ENCODE peak calls at places on chromosomes 5 and 9, in eight cellular contexts. N, L, J, X, W, C, D and B are unnamed samples.

GRCh38 chr5:113264061-113264460 is 170.7 kb downstream of the TSSK1B start:
- DNase-seq in N (no peak), L (peak; percentile 85), J (no peak), X (no peak), W (no peak), C (no peak), D (no peak), B (no peak)

GRCh38 chr5:173448856-173449255 is 120.6 kb upstream of the STC2 start:
- DNase-seq in N (no peak), L (no peak), J (no peak), X (no peak), W (no peak), C (no peak), D (no peak), B (no peak)

GRCh38 chr9:129996161-129996849 is 46.7 kb downstream of the FNBP1 start:
- DNase-seq in N (no peak), L (peak; percentile 31), J (no peak), X (peak; percentile 45), W (no peak), C (no peak), D (no peak), B (no peak)

GRCh38 chr5:109718216-109718615 is 28.5 kb downstream of the MAN2A1 start:
- DNase-seq in N (no peak), L (no peak), J (no peak), X (no peak), W (no peak), C (no peak), D (no peak), B (no peak)

GRCh38 chr9:125233678-125234077 is 7.5 kb downstream of the HSPA5 start:
- DNase-seq in N (peak; percentile 66), L (peak; percentile 93), J (no peak), X (no peak), W (no peak), C (no peak), D (no peak), B (no peak)

GRCh38 chr5:123035950-123036390 is 555 bp downstream of the PPIC start:
- DNase-seq in N (peak; percentile 70), L (peak; percentile 63), J (peak; percentile 64), X (peak; percentile 71), W (peak; percentile 51), C (peak; percentile 63), D (peak; percentile 86), B (no peak)

GRCh38 chr5:684771-685216 is 8.4 kb downstream of the TPPP start:
- DNase-seq in N (no peak), L (no peak), J (peak; percentile 11), X (peak; percentile 47), W (peak; percentile 10), C (no peak), D (peak; percentile 70), B (no peak)

GRCh38 chr9:76866689-76867088 is 39.2 kb downstream of the PRUNE2 start:
- DNase-seq in N (peak; percentile 80), L (peak; percentile 78), J (no peak), X (no peak), W (no peak), C (no peak), D (no peak), B (no peak)

GRCh38 chr9:134768332-134769083 is 112.1 kb upstream of the FCN2 start:
- DNase-seq in N (no peak), L (no peak), J (no peak), X (no peak), W (peak; percentile 62), C (no peak), D (no peak), B (no peak)

GRCh38 chr5:172113036-172113435 is 75.0 kb downstream of the STK10 start:
- DNase-seq in N (no peak), L (no peak), J (no peak), X (no peak), W (no peak), C (no peak), D (no peak), B (peak; percentile 58)

GRCh38 chr5:89342106-89342876 is 459.3 kb upstream of the MEF2C start:
- DNase-seq in N (no peak), L (peak; percentile 38), J (no peak), X (no peak), W (no peak), C (no peak), D (no peak), B (no peak)

GRCh38 chr9:129240581-129241211 is 62.6 kb upstream of the IER5L start:
- DNase-seq in N (no peak), L (no peak), J (no peak), X (no peak), W (peak; percentile 2), C (no peak), D (no peak), B (no peak)

GRCh38 chr9:127050152-127050551 is 72.3 kb downstream of the ANGPTL2 start:
- DNase-seq in N (no peak), L (no peak), J (no peak), X (peak; percentile 45), W (no peak), C (no peak), D (no peak), B (no peak)

GRCh38 chr9:105205787-105206511 is 38.5 kb upstream of the SLC44A1 start:
- DNase-seq in N (no peak), L (peak; percentile 97), J (peak; percentile 56), X (peak; percentile 88), W (peak; percentile 64), C (peak; percentile 35), D (no peak), B (no peak)

DNA sequence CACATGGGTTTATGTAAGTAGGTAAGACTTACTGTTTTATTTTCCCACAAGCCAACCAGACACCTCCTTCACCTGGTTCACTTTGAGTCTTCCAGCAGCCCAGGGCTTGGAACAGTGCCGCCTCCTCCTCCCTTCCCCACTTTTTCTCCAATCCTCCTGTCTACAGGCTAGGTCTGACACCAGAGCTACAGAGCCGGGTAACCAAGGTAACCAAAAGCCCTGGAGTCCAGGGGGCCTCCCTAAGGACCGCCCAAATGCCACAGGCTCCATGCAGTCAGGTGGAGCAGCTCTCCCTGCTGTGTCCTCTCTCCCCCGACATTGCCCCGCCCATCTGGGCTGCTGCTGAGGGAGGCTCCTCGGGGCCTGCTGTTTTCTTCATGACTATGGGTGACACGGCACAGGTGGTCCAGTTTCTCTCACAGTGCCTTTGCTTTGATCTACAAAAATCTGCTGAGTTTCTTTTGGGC is 138.0 kb upstream of the EFNA5 start:
- DNase-seq in N (no peak), L (no peak), J (no peak), X (peak; percentile 73), W (no peak), C (no peak), D (peak; percentile 51), B (no peak)
- H3K4me1 ChIP-seq in N (peaks cover 9% of the 10 kb centered on the region), L (peaks cover 24% of the 10 kb centered on the region), J (no peaks in the 10 kb centered on the region), X (no peaks in the 10 kb centered on the region), W (no peaks in the 10 kb centered on the region), C (no peaks in the 10 kb centered on the region), D (no peaks in the 10 kb centered on the region), B (no peaks in the 10 kb centered on the region)

GRCh38 chr9:32875242-32875641 is 91.9 kb downstream of the TMEM215 start:
- DNase-seq in N (no peak), L (no peak), J (no peak), X (no peak), W (no peak), C (no peak), D (no peak), B (no peak)

GRCh38 chr9:32877103-32877502 is 93.8 kb downstream of the TMEM215 start:
- DNase-seq in N (no peak), L (no peak), J (no peak), X (no peak), W (no peak), C (no peak), D (no peak), B (no peak)

GRCh38 chr9:32875748-32876147 is 92.4 kb downstream of the TMEM215 start:
- DNase-seq in N (no peak), L (no peak), J (no peak), X (no peak), W (no peak), C (no peak), D (no peak), B (no peak)

GRCh38 chr9:32879335-32879734 is 96.0 kb downstream of the TMEM215 start:
- DNase-seq in N (no peak), L (no peak), J (no peak), X (no peak), W (no peak), C (no peak), D (no peak), B (no peak)

DNA sequence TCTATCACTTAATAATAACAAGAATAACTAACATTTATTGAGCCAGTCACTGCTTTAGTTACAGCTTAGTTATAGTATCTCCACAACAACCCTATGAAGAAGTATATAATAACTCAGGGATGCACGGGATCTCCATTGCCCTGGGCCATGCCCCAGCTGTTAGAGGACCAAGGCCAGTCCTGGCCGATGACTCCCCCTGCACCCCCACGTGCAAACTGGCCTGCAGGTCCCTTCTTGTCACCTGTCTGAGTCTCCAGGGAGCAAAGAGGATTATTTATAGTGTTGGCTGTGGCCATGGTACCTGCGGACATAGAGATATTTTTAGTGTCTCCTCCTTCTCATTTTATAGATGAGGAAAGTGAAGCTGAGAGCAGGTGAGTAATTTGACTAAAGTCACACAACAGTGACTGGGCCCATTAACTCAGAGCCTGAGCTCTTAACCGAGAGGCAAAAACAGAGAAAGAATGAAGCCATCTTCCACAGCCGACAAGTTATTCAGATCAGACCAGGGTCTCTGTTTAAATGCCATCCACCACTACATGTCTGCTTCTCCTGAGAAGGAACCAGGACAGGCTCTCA is 94.4 kb downstream of the TMEM215 start:
- DNase-seq in N (no peak), L (no peak), J (no peak), X (no peak), W (no peak), C (no peak), D (no peak), B (no peak)
- H3K4me3 ChIP-seq in N (no peak overlapping the region), L (no peak overlapping the region), J (no peak overlapping the region), X (no peak overlapping the region), W (no peak overlapping the region), C (no peak overlapping the region), D (no peak overlapping the region), B (no peak overlapping the region)

GRCh38 chr9:22107646-22108045 is 98.5 kb upstream of the CDKN2B start:
- DNase-seq in N (no peak), L (no peak), J (no peak), X (no peak), W (no peak), C (no peak), D (no peak), B (no peak)
- H3K4me1 ChIP-seq in N (no peaks in the 10 kb centered on the region), L (peaks cover 11% of the 10 kb centered on the region), J (no peaks in the 10 kb centered on the region), X (no peaks in the 10 kb centered on the region), W (peaks cover 17% of the 10 kb centered on the region), C (peaks cover 18% of the 10 kb centered on the region), D (peaks cover 3% of the 10 kb centered on the region), B (peaks cover 4% of the 10 kb centered on the region)

DNA sequence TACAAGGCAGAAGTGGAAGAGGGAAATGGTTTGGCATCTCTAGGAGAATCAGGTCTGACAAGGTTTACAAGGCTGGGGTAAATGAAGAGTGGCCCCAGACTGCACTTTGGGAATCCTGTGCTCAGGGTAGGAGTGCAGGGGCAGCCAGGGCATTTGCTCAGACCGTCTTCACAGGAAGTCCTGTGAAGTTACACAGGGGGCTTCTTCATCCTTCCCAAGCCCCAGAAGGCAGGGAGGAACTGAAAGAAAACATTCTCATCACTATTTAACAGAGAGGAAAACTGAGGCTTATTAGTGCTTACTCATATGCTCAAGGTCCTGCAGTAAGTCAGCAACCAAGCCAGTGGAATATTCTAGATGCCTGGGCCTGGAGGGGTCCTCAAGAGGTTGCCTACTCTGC is 80.7 kb downstream of the NRG2 start:
- DNase-seq in N (no peak), L (no peak), J (no peak), X (no peak), W (no peak), C (no peak), D (no peak), B (no peak)
- H3K4me3 ChIP-seq in N (no peak overlapping the region), L (no peak overlapping the region), J (no peak overlapping the region), X (no peak overlapping the region), W (no peak overlapping the region), C (no peak overlapping the region), D (no peak overlapping the region), B (no peak overlapping the region)

GRCh38 chr5:156783092-156783491 is 67.0 kb upstream of the PPP1R2B start:
- DNase-seq in N (no peak), L (no peak), J (no peak), X (no peak), W (no peak), C (no peak), D (peak; percentile 34), B (no peak)
- H3K4me1 ChIP-seq in N (no peaks in the 10 kb centered on the region), L (peaks cover under 1% of the 10 kb centered on the region), J (no peaks in the 10 kb centered on the region), X (no peaks in the 10 kb centered on the region), W (peaks cover 2% of the 10 kb centered on the region), C (no peaks in the 10 kb centered on the region), D (no peaks in the 10 kb centered on the region), B (no peaks in the 10 kb centered on the region)